ENCODE peak calls at places on chromosomes 2 and 18, in eight cellular contexts. Q is CD8-positive, alpha-beta memory T cell; H is PC-3; F is H9; T is OCI-LY7; I is stomach; Y is breast epithelium; E is neuronal stem cell. A is an unnamed sample.

GRCh38 chr2:216362730-216363129 is 9.6 kb downstream of the MARCHF4 start:
- DNase-seq in Q (no peak), H (peak; percentile 78), F (no peak), T (no peak), I (no peak), Y (no peak), E (no peak), A (no peak)

GRCh38 chr2:222835142-222835822 is 25.6 kb upstream of the ACSL3 start:
- DNase-seq in Q (no peak), H (peak; percentile 72), F (no peak), T (no peak), I (no peak), Y (no peak), E (no peak), A (no peak)

GRCh38 chr2:169010633-169011460 is 20.3 kb downstream of the ABCB11 start:
- DNase-seq in Q (no peak), H (peak; percentile 87), F (no peak), T (no peak), I (no peak), Y (no peak), E (no peak), A (no peak)

GRCh38 chr2:109063326-109063670 is 65.7 kb upstream of the SH3RF3 start:
- DNase-seq in Q (no peak), H (peak; percentile 21), F (peak; percentile 50), T (no peak), I (peak; percentile 66), Y (no peak), E (no peak), A (no peak)

GRCh38 chr2:44443510-44443909 is 81.8 kb downstream of the CAMKMT start:
- DNase-seq in Q (no peak), H (no peak), F (no peak), T (no peak), I (no peak), Y (no peak), E (no peak), A (no peak)

GRCh38 chr2:72757177-72757775 is 68.6 kb downstream of the EXOC6B start:
- DNase-seq in Q (no peak), H (no peak), F (no peak), T (no peak), I (peak; percentile 53), Y (no peak), E (no peak), A (no peak)

GRCh38 chr2:9000442-9000841 is 3.0 kb downstream of the MBOAT2 start:
- DNase-seq in Q (no peak), H (no peak), F (no peak), T (no peak), I (no peak), Y (no peak), E (no peak), A (no peak)

GRCh38 chr2:219171231-219171651 is 1.4 kb upstream of the SLC23A3 start:
- DNase-seq in Q (peak; percentile 35), H (peak; percentile 75), F (peak; percentile 63), T (peak; percentile 63), I (no peak), Y (peak; percentile 57), E (peak; percentile 26), A (peak; percentile 47)

GRCh38 chr2:97871096-97871780 is 124.5 kb downstream of the TMEM131 start:
- DNase-seq in Q (no peak), H (peak; percentile 97), F (no peak), T (no peak), I (no peak), Y (no peak), E (no peak), A (no peak)

GRCh38 chr2:137348301-137348700 is 583.0 kb downstream of the THSD7B start:
- DNase-seq in Q (no peak), H (no peak), F (no peak), T (no peak), I (no peak), Y (no peak), E (no peak), A (no peak)

GRCh38 chr2:178761759-178762371 is 45.4 kb downstream of the TTN start:
- DNase-seq in Q (peak; percentile 3), H (peak; percentile 85), F (no peak), T (peak; percentile 67), I (no peak), Y (no peak), E (peak; percentile 43), A (no peak)

GRCh38 chr2:23426284-23426905 is 41.4 kb downstream of the KLHL29 start:
- DNase-seq in Q (no peak), H (no peak), F (peak; percentile 20), T (no peak), I (no peak), Y (no peak), E (no peak), A (peak; percentile 50)

GRCh38 chr2:61179701-61180639 is 18.0 kb downstream of the C2orf74 start:
- DNase-seq in Q (no peak), H (peak; percentile 47), F (no peak), T (no peak), I (peak; percentile 79), Y (no peak), E (no peak), A (peak; percentile 33)

GRCh38 chr2:119644186-119644585 is 34.8 kb upstream of the TMEM177 start:
- DNase-seq in Q (no peak), H (no peak), F (no peak), T (no peak), I (no peak), Y (no peak), E (no peak), A (no peak)

GRCh38 chr2:128314026-128314347 is 4.7 kb downstream of the HS6ST1 start:
- DNase-seq in Q (no peak), H (no peak), F (no peak), T (no peak), I (no peak), Y (peak; percentile 21), E (no peak), A (no peak)

GRCh38 chr2:217711236-217711635 is 291.6 kb downstream of the TNS1 start:
- DNase-seq in Q (no peak), H (no peak), F (no peak), T (no peak), I (no peak), Y (no peak), E (no peak), A (no peak)

GRCh38 chr2:127051116-127051779 is 55.7 kb downstream of the BIN1 start:
- DNase-seq in Q (no peak), H (no peak), F (no peak), T (no peak), I (no peak), Y (no peak), E (no peak), A (peak; percentile 78)

GRCh38 chr2:37599688-37600525 is 71.5 kb downstream of the CDC42EP3 start:
- DNase-seq in Q (peak; percentile 90), H (no peak), F (no peak), T (no peak), I (peak; percentile 48), Y (no peak), E (no peak), A (peak; percentile 47)

GRCh38 chr2:48568551-48568950 is 38.6 kb downstream of the STON1 start:
- DNase-seq in Q (no peak), H (no peak), F (no peak), T (no peak), I (no peak), Y (no peak), E (no peak), A (no peak)

GRCh38 chr2:88838165-88838635 is 146.7 kb downstream of the RPIA start:
- DNase-seq in Q (no peak), H (no peak), F (no peak), T (peak; percentile 100), I (no peak), Y (no peak), E (no peak), A (no peak)

GRCh38 chr2:232504438-232504837 is 15.8 kb upstream of the PRSS56 start:
- DNase-seq in Q (no peak), H (no peak), F (no peak), T (no peak), I (no peak), Y (no peak), E (no peak), A (no peak)

DNA sequence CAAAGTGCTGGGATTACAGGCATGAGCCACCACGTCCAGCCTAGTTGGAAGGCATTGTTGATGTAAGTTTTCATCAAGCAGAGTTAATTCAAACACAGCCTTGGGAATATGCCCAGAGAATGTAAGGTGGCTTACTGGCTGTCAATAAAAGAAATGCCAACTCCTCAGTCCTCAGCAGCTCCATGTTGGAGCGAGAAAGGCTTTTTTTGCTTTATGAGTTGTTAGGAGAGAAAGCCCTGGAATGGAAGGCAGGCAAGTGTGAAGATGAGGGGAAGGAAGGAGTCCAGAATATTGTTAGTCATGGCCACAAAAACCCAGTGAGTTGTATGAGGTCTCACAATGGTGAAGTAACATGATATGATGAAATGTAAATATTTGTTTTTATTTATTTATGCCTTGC is 57.1 kb downstream of the MAP4K4 start:
- DNase-seq in Q (no peak), H (peak; percentile 77), F (no peak), T (no peak), I (no peak), Y (no peak), E (no peak), A (no peak)
- H3K27ac ChIP-seq in Q (no peak overlapping the region), H (peak overlapping the region; percentile 57), F (no peak overlapping the region), T (peak overlapping the region; percentile 91), I (no peak overlapping the region), Y (peak overlapping the region; percentile 54), E (no peak overlapping the region), A (peak overlapping the region; percentile 33)

GRCh38 chr2:51232026-51232425 is 200.1 kb upstream of the NRXN1 start:
- DNase-seq in Q (no peak), H (no peak), F (no peak), T (no peak), I (no peak), Y (no peak), E (no peak), A (no peak)
- H3K4me1 ChIP-seq in Q (no peaks in the 10 kb centered on the region), H (no peaks in the 10 kb centered on the region), F (no peaks in the 10 kb centered on the region), T (no peaks in the 10 kb centered on the region), I (no peaks in the 10 kb centered on the region), Y (no peaks in the 10 kb centered on the region), E (no peaks in the 10 kb centered on the region), A (no peaks in the 10 kb centered on the region)

DNA sequence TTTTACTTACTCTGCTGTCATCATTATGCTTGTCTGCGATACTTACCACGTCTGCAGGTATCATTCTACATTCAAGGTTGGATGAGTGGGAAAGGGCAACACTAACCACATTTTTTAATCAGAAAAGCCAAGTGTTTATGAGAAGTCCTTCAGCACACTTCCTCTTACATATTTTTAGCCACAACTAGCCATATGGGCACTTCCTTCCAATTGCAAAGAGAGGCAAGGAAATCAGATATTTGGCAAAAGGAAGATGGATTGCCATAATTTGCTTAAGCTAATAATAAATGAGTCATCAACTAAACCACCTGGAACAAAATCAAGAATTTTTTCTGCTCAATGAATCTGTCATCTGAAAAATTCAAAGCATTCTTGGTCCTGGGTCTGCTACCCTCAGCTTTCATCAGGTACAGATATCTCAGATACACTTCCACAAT is 16.7 kb upstream of the MRO start:
- DNase-seq in Q (no peak), H (peak; percentile 85), F (no peak), T (peak; percentile 47), I (no peak), Y (no peak), E (no peak), A (peak; percentile 42)
- H3K27ac ChIP-seq in Q (no peak overlapping the region), H (no peak overlapping the region), F (no peak overlapping the region), T (peak overlapping the region; percentile 33), I (no peak overlapping the region), Y (no peak overlapping the region), E (no peak overlapping the region), A (no peak overlapping the region)

DNA sequence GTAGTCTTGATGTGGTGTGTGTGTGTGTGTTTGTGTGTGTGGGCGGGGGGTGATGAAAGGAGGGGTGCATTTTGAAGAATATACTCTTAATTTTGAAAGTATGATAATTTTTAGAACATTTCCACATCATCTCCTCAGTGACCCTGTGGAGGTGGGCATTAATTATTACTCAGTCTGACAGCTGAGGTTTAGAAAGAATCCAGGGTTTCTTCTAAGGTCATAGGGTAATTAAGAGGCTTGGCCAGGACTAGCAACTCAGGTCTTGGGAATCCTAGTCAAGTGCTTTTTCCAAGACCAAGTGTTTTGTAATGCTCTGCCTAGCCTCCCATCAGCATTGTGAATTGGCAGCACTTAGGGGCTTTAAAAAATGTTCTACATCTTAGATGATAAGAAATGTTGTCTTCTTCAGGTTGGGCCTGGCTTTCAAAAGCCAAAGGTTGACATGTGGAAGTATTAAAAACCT is 100.6 kb downstream of the SPTBN1 start:
- DNase-seq in Q (no peak), H (no peak), F (no peak), T (no peak), I (no peak), Y (no peak), E (no peak), A (no peak)
- H3K4me1 ChIP-seq in Q (peaks cover 22% of the 10 kb centered on the region), H (peaks cover 31% of the 10 kb centered on the region), F (no peaks in the 10 kb centered on the region), T (peaks cover 34% of the 10 kb centered on the region), I (peaks cover 39% of the 10 kb centered on the region), Y (peaks cover 8% of the 10 kb centered on the region), E (peaks cover 2% of the 10 kb centered on the region), A (peaks cover 67% of the 10 kb centered on the region)